ENCODE peak calls at places on chromosomes 16 and 17, in ten cellular contexts. One of them, this sample, is unnamed.

GRCh38 chr17:250487-251300 is 69.2 kb upstream of the DOC2B start:
- DNase-seq in fibroblast of the conjunctiva: no peak
- DNase-seq in ACHN: no peak
- DNase-seq in RCC 7860: no peak
- DNase-seq in kidney tubule cell: no peak
- DNase-seq in fibroblast of the aortic adventitia: no peak
- DNase-seq in LHCN-M2: no peak
- DNase-seq in cardiac muscle cell: no peak
- DNase-seq in substantia nigra: no peak
- DNase-seq in HCT116: no peak
- DNase-seq in this sample: no peak

GRCh38 chr17:70859829-70860228 is 690.5 kb downstream of the KCNJ2 start:
- DNase-seq in fibroblast of the conjunctiva: no peak
- DNase-seq in ACHN: no peak
- DNase-seq in RCC 7860: no peak
- DNase-seq in kidney tubule cell: no peak
- DNase-seq in fibroblast of the aortic adventitia: no peak
- DNase-seq in LHCN-M2: no peak
- DNase-seq in cardiac muscle cell: no peak
- DNase-seq in substantia nigra: no peak
- DNase-seq in HCT116: no peak
- DNase-seq in this sample: no peak

GRCh38 chr16:10902999-10903398 is 26.0 kb downstream of the CIITA start:
- DNase-seq in fibroblast of the conjunctiva: no peak
- DNase-seq in ACHN: no peak
- DNase-seq in RCC 7860: no peak
- DNase-seq in kidney tubule cell: no peak
- DNase-seq in fibroblast of the aortic adventitia: no peak
- DNase-seq in LHCN-M2: no peak
- DNase-seq in cardiac muscle cell: no peak
- DNase-seq in substantia nigra: no peak
- DNase-seq in HCT116: no peak
- DNase-seq in this sample: no peak

GRCh38 chr16:17474037-17474436 is 3.3 kb upstream of the XYLT1 start:
- DNase-seq in fibroblast of the conjunctiva: peak
- DNase-seq in ACHN: no peak
- DNase-seq in RCC 7860: no peak
- DNase-seq in kidney tubule cell: no peak
- DNase-seq in fibroblast of the aortic adventitia: no peak
- DNase-seq in LHCN-M2: no peak
- DNase-seq in cardiac muscle cell: no peak
- DNase-seq in substantia nigra: no peak
- DNase-seq in HCT116: no peak
- DNase-seq in this sample: no peak

GRCh38 chr16:28321700-28322411 is 29.5 kb downstream of the SBK1 start:
- DNase-seq in fibroblast of the conjunctiva: no peak
- DNase-seq in ACHN: peak
- DNase-seq in RCC 7860: no peak
- DNase-seq in kidney tubule cell: peak
- DNase-seq in fibroblast of the aortic adventitia: peak
- DNase-seq in LHCN-M2: peak
- DNase-seq in cardiac muscle cell: peak
- DNase-seq in substantia nigra: no peak
- DNase-seq in HCT116: peak
- DNase-seq in this sample: peak

GRCh38 chr16:81096715-81097208 is 567 bp upstream of the GCSH start:
- DNase-seq in fibroblast of the conjunctiva: no peak
- DNase-seq in ACHN: no peak
- DNase-seq in RCC 7860: no peak
- DNase-seq in kidney tubule cell: no peak
- DNase-seq in fibroblast of the aortic adventitia: no peak
- DNase-seq in LHCN-M2: no peak
- DNase-seq in cardiac muscle cell: no peak
- DNase-seq in substantia nigra: no peak
- DNase-seq in HCT116: no peak
- DNase-seq in this sample: no peak

GRCh38 chr16:86994215-86994614 is 323.0 kb downstream of the C16orf95 start:
- DNase-seq in fibroblast of the conjunctiva: no peak
- DNase-seq in ACHN: no peak
- DNase-seq in RCC 7860: no peak
- DNase-seq in kidney tubule cell: no peak
- DNase-seq in fibroblast of the aortic adventitia: no peak
- DNase-seq in LHCN-M2: no peak
- DNase-seq in cardiac muscle cell: no peak
- DNase-seq in substantia nigra: no peak
- DNase-seq in HCT116: no peak
- DNase-seq in this sample: no peak

GRCh38 chr16:49644143-49644460 is 211.8 kb downstream of the ZNF423 start:
- DNase-seq in fibroblast of the conjunctiva: no peak
- DNase-seq in ACHN: no peak
- DNase-seq in RCC 7860: no peak
- DNase-seq in kidney tubule cell: peak
- DNase-seq in fibroblast of the aortic adventitia: peak
- DNase-seq in LHCN-M2: no peak
- DNase-seq in cardiac muscle cell: peak
- DNase-seq in substantia nigra: no peak
- DNase-seq in HCT116: no peak
- DNase-seq in this sample: no peak

GRCh38 chr16:381788-382717 is at the start of gene PGAP6:
- DNase-seq in fibroblast of the conjunctiva: no peak
- DNase-seq in ACHN: peak
- DNase-seq in RCC 7860: no peak
- DNase-seq in kidney tubule cell: peak
- DNase-seq in fibroblast of the aortic adventitia: peak
- DNase-seq in LHCN-M2: peak
- DNase-seq in cardiac muscle cell: peak
- DNase-seq in substantia nigra: peak
- DNase-seq in HCT116: no peak
- DNase-seq in this sample: no peak

GRCh38 chr17:62706598-62707424 is 79.3 kb downstream of the MRC2 start:
- DNase-seq in fibroblast of the conjunctiva: no peak
- DNase-seq in ACHN: no peak
- DNase-seq in RCC 7860: no peak
- DNase-seq in kidney tubule cell: no peak
- DNase-seq in fibroblast of the aortic adventitia: no peak
- DNase-seq in LHCN-M2: no peak
- DNase-seq in cardiac muscle cell: no peak
- DNase-seq in substantia nigra: no peak
- DNase-seq in HCT116: no peak
- DNase-seq in this sample: no peak

GRCh38 chr17:992933-993332 is 4.0 kb upstream of the TIMM22 start:
- DNase-seq in fibroblast of the conjunctiva: no peak
- DNase-seq in ACHN: no peak
- DNase-seq in RCC 7860: no peak
- DNase-seq in kidney tubule cell: no peak
- DNase-seq in fibroblast of the aortic adventitia: no peak
- DNase-seq in LHCN-M2: no peak
- DNase-seq in cardiac muscle cell: no peak
- DNase-seq in substantia nigra: no peak
- DNase-seq in HCT116: no peak
- DNase-seq in this sample: no peak

GRCh38 chr17:19759934-19760530 is 11.9 kb upstream of the ALDH3A1 start:
- DNase-seq in fibroblast of the conjunctiva: no peak
- DNase-seq in ACHN: no peak
- DNase-seq in RCC 7860: no peak
- DNase-seq in kidney tubule cell: no peak
- DNase-seq in fibroblast of the aortic adventitia: no peak
- DNase-seq in LHCN-M2: no peak
- DNase-seq in cardiac muscle cell: no peak
- DNase-seq in substantia nigra: no peak
- DNase-seq in HCT116: no peak
- DNase-seq in this sample: no peak

This sample was measured in HepG2.